ENCODE peak calls at places on chromosomes 2 and 18, in ten cellular contexts. H is GM03348; O is activated CD4-positive, alpha-beta T cell treated with anti-CD3 and anti-CD28 coated beads, Interleukin-2, amount 50 U/mL, for 48 hours; N is amniotic stem cell; Z is activated naive CD4-positive, alpha-beta T cell; T is ACHN; V is heart right ventricle; S is A673; K is epithelial cell of esophagus; I is cardiac muscle cell. L is an unnamed sample.

GRCh38 chr18:39620551-39621168 is 2055.1 kb upstream of the CELF4 start:
- DNase-seq in H (no peak), O (no peak), N (no peak), Z (no peak), T (no peak), V (no peak), S (no peak), K (no peak), I (no peak), L (no peak)

GRCh38 chr2:17853799-17854198 is 24.7 kb upstream of the KCNS3 start:
- DNase-seq in H (no peak), O (no peak), N (no peak), Z (no peak), T (no peak), V (no peak), S (no peak), K (no peak), I (peak), L (no peak)

GRCh38 chr2:219461669-219462068 is 27.0 kb downstream of the SPEG start:
- DNase-seq in H (no peak), O (no peak), N (no peak), Z (no peak), T (no peak), V (peak), S (no peak), K (no peak), I (no peak), L (no peak)

GRCh38 chr2:169095631-169096105 is 26.3 kb downstream of the DHRS9 start:
- DNase-seq in H (peak), O (no peak), N (peak), Z (no peak), T (peak), V (no peak), S (peak), K (peak), I (no peak), L (no peak)

GRCh38 chr2:181517685-181518301 is 60.6 kb downstream of the ITGA4 start:
- DNase-seq in H (no peak), O (no peak), N (no peak), Z (no peak), T (no peak), V (no peak), S (no peak), K (peak), I (no peak), L (peak)

GRCh38 chr18:46622999-46623398 is 34.0 kb downstream of the LOXHD1 start:
- DNase-seq in H (peak), O (no peak), N (no peak), Z (no peak), T (peak), V (no peak), S (peak), K (peak), I (no peak), L (peak)

GRCh38 chr2:216819766-216820165 is 40.1 kb downstream of the TNP1 start:
- DNase-seq in H (no peak), O (no peak), N (no peak), Z (no peak), T (no peak), V (no peak), S (no peak), K (no peak), I (no peak), L (no peak)

GRCh38 chr2:48961009-48961408 is 193.3 kb downstream of the FSHR start:
- DNase-seq in H (no peak), O (no peak), N (no peak), Z (no peak), T (no peak), V (no peak), S (no peak), K (no peak), I (no peak), L (no peak)

GRCh38 chr2:135093685-135094340 is 41.7 kb downstream of the RAB3GAP1 start:
- DNase-seq in H (no peak), O (no peak), N (no peak), Z (no peak), T (no peak), V (no peak), S (no peak), K (no peak), I (no peak), L (peak)

GRCh38 chr2:171652411-171652775 is 34.9 kb upstream of the DYNC1I2 start:
- DNase-seq in H (peak), O (no peak), N (no peak), Z (no peak), T (no peak), V (no peak), S (peak), K (peak), I (no peak), L (no peak)

GRCh38 chr18:45359275-45360009 is 255.8 kb upstream of the SLC14A2 start:
- DNase-seq in H (no peak), O (no peak), N (no peak), Z (no peak), T (peak), V (no peak), S (no peak), K (no peak), I (peak), L (peak)

GRCh38 chr2:64212346-64212745 is 68.1 kb upstream of the PELI1 start:
- DNase-seq in H (no peak), O (no peak), N (no peak), Z (no peak), T (no peak), V (no peak), S (no peak), K (peak), I (no peak), L (no peak)

GRCh38 chr2:108637304-108637669 is 82.0 kb upstream of the RANBP2 start:
- DNase-seq in H (peak), O (no peak), N (peak), Z (no peak), T (peak), V (no peak), S (no peak), K (no peak), I (peak), L (no peak)

GRCh38 chr2:57575703-57576268 is 470.8 kb upstream of the VRK2 start:
- DNase-seq in H (no peak), O (no peak), N (no peak), Z (no peak), T (no peak), V (no peak), S (no peak), K (peak), I (no peak), L (no peak)

GRCh38 chr18:64720781-64721464 is 572.0 kb upstream of the LINC00305 start:
- DNase-seq in H (no peak), O (no peak), N (no peak), Z (no peak), T (no peak), V (no peak), S (no peak), K (no peak), I (peak), L (no peak)

GRCh38 chr18:29501952-29502351 is 1325.0 kb upstream of the CDH2 start:
- DNase-seq in H (no peak), O (no peak), N (no peak), Z (no peak), T (peak), V (no peak), S (peak), K (peak), I (no peak), L (no peak)

GRCh38 chr18:65458871-65459270 is 291.9 kb upstream of the CDH7 start:
- DNase-seq in H (no peak), O (no peak), N (no peak), Z (no peak), T (no peak), V (no peak), S (no peak), K (no peak), I (no peak), L (no peak)

GRCh38 chr18:76791642-76792041 is 30.7 kb upstream of the ZNF236 start:
- DNase-seq in H (no peak), O (no peak), N (no peak), Z (no peak), T (no peak), V (no peak), S (no peak), K (no peak), I (no peak), L (no peak)

GRCh38 chr2:71930073-71930681 is 217.5 kb downstream of the CYP26B1 start:
- DNase-seq in H (peak), O (no peak), N (no peak), Z (no peak), T (no peak), V (no peak), S (peak), K (no peak), I (no peak), L (peak)

GRCh38 chr2:121185111-121185510 is 99.9 kb downstream of the TFCP2L1 start:
- DNase-seq in H (no peak), O (no peak), N (no peak), Z (no peak), T (no peak), V (no peak), S (no peak), K (no peak), I (no peak), L (no peak)

GRCh38 chr18:3162181-3162580 is 57.6 kb downstream of the MYOM1 start:
- DNase-seq in H (no peak), O (no peak), N (no peak), Z (no peak), T (no peak), V (no peak), S (no peak), K (peak), I (no peak), L (no peak)

GRCh38 chr18:9890957-9891356 is 5.2 kb downstream of the TXNDC2 start:
- DNase-seq in H (no peak), O (no peak), N (no peak), Z (no peak), T (no peak), V (no peak), S (no peak), K (no peak), I (no peak), L (no peak)

GRCh38 chr2:124524155-124524910 is 499.2 kb downstream of the CNTNAP5 start:
- DNase-seq in H (no peak), O (no peak), N (no peak), Z (no peak), T (no peak), V (no peak), S (no peak), K (no peak), I (no peak), L (no peak)

GRCh38 chr2:205725059-205725458 is 42.8 kb downstream of the NRP2 start:
- DNase-seq in H (no peak), O (no peak), N (no peak), Z (no peak), T (no peak), V (no peak), S (no peak), K (no peak), I (no peak), L (no peak)

GRCh38 chr18:37525302-37525585 is 40.4 kb downstream of the CELF4 start:
- DNase-seq in H (no peak), O (no peak), N (no peak), Z (no peak), T (no peak), V (no peak), S (no peak), K (no peak), I (no peak), L (peak)

GRCh38 chr18:36931116-36931515 is 102.2 kb downstream of the KIAA1328 start:
- DNase-seq in H (no peak), O (no peak), N (no peak), Z (no peak), T (no peak), V (no peak), S (no peak), K (no peak), I (no peak), L (peak)

GRCh38 chr2:112077814-112078213 is 22.7 kb downstream of the TMEM87B start:
- DNase-seq in H (no peak), O (no peak), N (no peak), Z (no peak), T (no peak), V (no peak), S (peak), K (peak), I (no peak), L (peak)

GRCh38 chr18:55413474-55413873 is 174.5 kb downstream of the TCF4 start:
- DNase-seq in H (no peak), O (no peak), N (no peak), Z (no peak), T (no peak), V (no peak), S (no peak), K (peak), I (no peak), L (peak)

GRCh38 chr2:85523062-85523905 is 15.7 kb upstream of the MAT2A start:
- DNase-seq in H (no peak), O (no peak), N (no peak), Z (no peak), T (no peak), V (no peak), S (no peak), K (no peak), I (no peak), L (no peak)

GRCh38 chr18:23612434-23613090 is 26.3 kb upstream of the NPC1 start:
- DNase-seq in H (no peak), O (no peak), N (no peak), Z (no peak), T (no peak), V (no peak), S (no peak), K (no peak), I (no peak), L (no peak)

GRCh38 chr2:128448331-128449225 is 129.9 kb upstream of the HS6ST1 start:
- DNase-seq in H (no peak), O (no peak), N (no peak), Z (no peak), T (no peak), V (no peak), S (no peak), K (no peak), I (no peak), L (no peak)

GRCh38 chr2:136207030-136207623 is 89.2 kb upstream of the CXCR4 start:
- DNase-seq in H (no peak), O (peak), N (no peak), Z (no peak), T (no peak), V (peak), S (no peak), K (no peak), I (no peak), L (no peak)